ENCODE peak calls at places on chromosome 15, in four cellular contexts. Z, Q, A and L are unnamed samples.

GRCh38 chr15:44798815-44799214 is 62.5 kb downstream of the TRIM69 start:
- DNase-seq in Z (peak), Q (no peak), A (no peak), L (no peak)

GRCh38 chr15:64775551-64776401 is at the start of gene RBPMS2:
- DNase-seq in Z (no peak), Q (no peak), A (peak), L (no peak)

GRCh38 chr15:97870771-97871170 is 89.7 kb upstream of the ARRDC4 start:
- DNase-seq in Z (no peak), Q (no peak), A (no peak), L (no peak)

GRCh38 chr15:45163508-45163856 is 24.3 kb downstream of the SHF start:
- DNase-seq in Z (no peak), Q (no peak), A (no peak), L (no peak)

GRCh38 chr15:27492021-27492621 is 521.1 kb downstream of the GABRG3 start:
- DNase-seq in Z (no peak), Q (no peak), A (no peak), L (no peak)

GRCh38 chr15:65584241-65584640 is 26.7 kb downstream of the INTS14 start:
- DNase-seq in Z (no peak), Q (no peak), A (no peak), L (no peak)

GRCh38 chr15:59885832-59886231 is 118.3 kb upstream of the FOXB1 start:
- DNase-seq in Z (no peak), Q (no peak), A (peak), L (no peak)

GRCh38 chr15:43258781-43259180 is 7.9 kb downstream of the TGM5 start:
- DNase-seq in Z (no peak), Q (no peak), A (no peak), L (no peak)

GRCh38 chr15:36373549-36373948 is 205.9 kb upstream of the CDIN1 start:
- DNase-seq in Z (no peak), Q (no peak), A (no peak), L (no peak)

GRCh38 chr15:85810075-85810474 is 15.3 kb upstream of the KLHL25 start:
- DNase-seq in Z (no peak), Q (no peak), A (no peak), L (no peak)

GRCh38 chr15:47813985-47814384 is 96.7 kb downstream of the SEMA6D start:
- DNase-seq in Z (peak), Q (no peak), A (no peak), L (no peak)

GRCh38 chr15:68256675-68257450 is 20.7 kb upstream of the FEM1B start:
- DNase-seq in Z (peak), Q (peak), A (peak), L (peak)

GRCh38 chr15:65829150-65829764 is 37.2 kb upstream of the DENND4A start:
- DNase-seq in Z (peak), Q (no peak), A (no peak), L (no peak)

GRCh38 chr15:58521293-58521991 is 89.7 kb downstream of the LIPC start:
- DNase-seq in Z (peak), Q (peak), A (no peak), L (no peak)

GRCh38 chr15:93706881-93707280 is 524.5 kb upstream of the MCTP2 start:
- DNase-seq in Z (no peak), Q (no peak), A (no peak), L (no peak)

GRCh38 chr15:66945842-66946241 is 119.6 kb upstream of the SMAD3 start:
- DNase-seq in Z (no peak), Q (no peak), A (no peak), L (no peak)

GRCh38 chr15:93088200-93088980 is 621 bp downstream of the RGMA start:
- DNase-seq in Z (no peak), Q (no peak), A (peak), L (no peak)

GRCh38 chr15:68531794-68532193 is 47.0 kb upstream of the CORO2B start:
- DNase-seq in Z (no peak), Q (no peak), A (no peak), L (no peak)

GRCh38 chr15:99343836-99344551 is 92.7 kb downstream of the LRRC28 start:
- DNase-seq in Z (peak), Q (no peak), A (no peak), L (no peak)

GRCh38 chr15:96322401-96323249 is 7.9 kb upstream of the NR2F2 start:
- DNase-seq in Z (no peak), Q (no peak), A (peak), L (no peak)

GRCh38 chr15:41564286-41564959 is 5.4 kb downstream of the TYRO3 start:
- DNase-seq in Z (no peak), Q (no peak), A (peak), L (no peak)

GRCh38 chr15:28881170-28881569 is 4.6 kb upstream of the APBA2 start:
- DNase-seq in Z (no peak), Q (no peak), A (no peak), L (no peak)
- TF ChIP-seq CTCF in Z (no peak), Q (no peak), A (no peak), L (no peak)

DNA sequence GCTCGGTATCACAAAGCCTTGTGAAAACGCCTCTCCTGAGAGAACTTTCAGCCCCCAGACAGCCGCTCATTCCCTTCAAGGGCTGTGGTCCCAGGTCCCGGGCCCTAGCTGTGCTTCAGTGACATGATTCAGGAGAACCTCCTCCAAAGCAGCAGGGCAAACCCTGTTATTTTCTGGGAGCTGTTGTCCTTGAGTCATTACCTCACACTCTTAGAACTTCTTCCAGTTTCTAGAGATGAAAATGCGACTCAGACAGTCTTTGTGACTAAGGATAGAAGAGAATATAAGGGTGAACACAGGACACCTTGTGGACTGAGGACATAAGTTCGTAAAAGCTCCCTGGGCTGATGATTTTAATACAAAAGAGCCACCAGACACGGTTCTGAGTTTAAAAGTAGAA is 203.8 kb downstream of the RORA start:
- DNase-seq in Z (no peak), Q (no peak), A (no peak), L (no peak)
- TF ChIP-seq CTCF in Z (no peak), Q (no peak), A (no peak), L (no peak)

DNA sequence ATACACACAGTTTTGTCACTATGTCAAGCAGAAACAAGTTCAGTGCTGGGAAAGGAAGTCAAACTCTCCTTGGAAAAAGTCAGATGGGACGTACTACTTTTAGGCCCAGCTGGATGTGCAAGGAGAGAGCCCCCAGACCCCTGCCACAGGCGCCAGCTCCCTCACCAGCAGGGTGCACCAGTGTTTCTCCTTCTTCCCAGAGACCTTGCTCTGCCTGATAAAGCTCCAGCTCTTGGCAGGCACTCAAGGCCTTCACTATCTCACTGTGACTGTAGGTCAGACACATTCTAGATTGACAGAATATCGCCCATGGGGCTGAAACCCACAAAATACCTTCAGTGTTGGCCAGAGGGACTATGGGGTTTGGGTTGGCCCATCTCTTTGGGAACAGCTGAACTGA is 54.8 kb upstream of the CHRNB4 start:
- DNase-seq in Z (no peak), Q (no peak), A (no peak), L (no peak)
- TF ChIP-seq CTCF in Z (no peak), Q (no peak), A (no peak), L (no peak)

GRCh38 chr15:50307799-50308198 is 42.3 kb upstream of the HDC start:
- DNase-seq in Z (no peak), Q (no peak), A (no peak), L (no peak)
- TF ChIP-seq CTCF in Z (no peak), Q (no peak), A (no peak), L (no peak)

GRCh38 chr15:33279613-33280205 is 31.1 kb upstream of the RYR3 start:
- DNase-seq in Z (no peak), Q (no peak), A (no peak), L (no peak)

GRCh38 chr15:33282226-33283020 is 28.3 kb upstream of the RYR3 start:
- DNase-seq in Z (no peak), Q (no peak), A (no peak), L (no peak)

GRCh38 chr15:33277689-33278088 is 33.1 kb upstream of the RYR3 start:
- DNase-seq in Z (no peak), Q (no peak), A (no peak), L (no peak)

GRCh38 chr15:33283603-33284002 is 27.2 kb upstream of the RYR3 start:
- DNase-seq in Z (no peak), Q (no peak), A (no peak), L (no peak)

DNA sequence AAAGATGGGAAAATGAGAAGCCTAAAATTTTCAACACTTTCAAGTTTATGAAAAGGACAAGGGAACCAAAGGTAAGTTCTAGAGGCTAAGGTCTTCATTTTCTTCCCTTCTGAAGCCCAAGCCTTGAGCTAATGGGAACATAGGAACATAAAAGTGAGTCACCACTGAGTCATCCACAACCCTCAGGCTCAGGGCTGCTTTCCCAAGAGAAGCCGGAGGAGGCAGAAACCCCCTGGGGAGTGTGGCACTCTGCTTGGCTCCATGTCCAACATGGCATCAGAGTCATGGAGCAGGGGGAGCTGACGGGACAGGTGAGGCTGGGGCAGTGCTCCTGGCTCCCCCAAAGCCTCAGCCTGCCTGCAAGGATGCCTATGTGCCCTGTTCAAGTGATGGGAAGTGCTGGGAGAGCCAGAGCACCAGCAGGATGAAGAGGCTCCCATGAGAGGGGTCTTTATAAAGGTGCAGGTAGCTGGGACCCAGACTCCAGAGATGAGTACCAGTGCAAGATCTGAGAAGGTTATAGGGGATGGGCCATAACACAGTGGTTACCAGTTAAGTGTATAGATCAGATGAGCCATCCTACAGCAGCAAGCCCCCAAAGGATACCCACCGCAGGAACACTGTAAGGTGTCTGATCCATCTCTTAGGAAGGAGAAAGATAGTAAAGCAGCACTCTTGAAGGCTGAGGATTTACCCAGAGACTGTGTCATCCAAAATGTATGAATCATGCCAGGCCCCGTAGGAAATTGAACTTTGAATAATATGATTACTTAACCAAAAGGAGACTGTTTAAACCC is 31.8 kb upstream of the RYR3 start:
- DNase-seq in Z (no peak), Q (no peak), A (no peak), L (no peak)
- TF ChIP-seq CTCF in Z (no peak), Q (no peak), A (no peak), L (no peak)

GRCh38 chr15:90483012-90483307 is 46.8 kb upstream of the CRTC3 start:
- DNase-seq in Z (no peak), Q (no peak), A (no peak), L (no peak)
- TF ChIP-seq CTCF in Z (no peak), Q (no peak), A (no peak), L (no peak)

DNA sequence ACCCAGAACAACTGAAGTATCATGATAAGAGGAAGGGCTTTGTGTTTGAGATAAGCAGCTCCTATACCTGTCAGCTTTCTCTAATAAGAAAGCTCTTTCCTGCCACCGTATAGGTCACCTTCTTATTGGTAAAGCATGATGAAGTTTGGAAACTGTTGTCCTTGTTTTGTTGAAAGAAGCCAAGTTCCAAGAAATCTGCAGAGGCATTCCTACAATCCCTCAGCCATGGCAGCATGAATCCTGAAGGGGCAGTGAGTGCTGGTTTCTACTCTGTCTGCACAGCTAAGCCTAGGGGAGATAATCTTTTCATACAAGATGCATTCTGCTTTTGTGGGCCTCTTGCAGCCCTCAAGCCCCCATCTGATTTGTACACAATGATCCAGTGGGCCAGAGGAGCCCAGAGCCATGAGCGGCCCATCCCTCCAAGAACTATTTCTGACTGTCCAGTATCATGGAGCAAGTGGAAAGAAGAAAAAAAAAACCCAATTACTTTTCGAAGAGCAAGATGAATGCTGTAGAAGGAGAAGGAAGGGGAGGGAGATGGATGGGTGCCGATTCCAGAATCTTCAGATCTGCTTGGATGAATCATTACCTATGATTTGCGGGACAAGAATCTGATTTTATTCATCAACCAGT is 1.9 kb upstream of the THBS1 start:
- DNase-seq in Z (no peak), Q (no peak), A (no peak), L (no peak)
- TF ChIP-seq CTCF in Z (no peak), Q (no peak), A (no peak), L (no peak)

GRCh38 chr15:91508633-91509032 is 344.9 kb upstream of the SLCO3A1 start:
- DNase-seq in Z (no peak), Q (no peak), A (no peak), L (no peak)
- TF ChIP-seq CTCF in Z (no peak), Q (no peak), A (no peak), L (no peak)

GRCh38 chr15:88911766-88912118 is 1.4 kb downstream of the MFGE8 start:
- DNase-seq in Z (no peak), Q (no peak), A (no peak), L (no peak)

GRCh38 chr15:88912500-88912921 is 668 bp downstream of the MFGE8 start:
- DNase-seq in Z (no peak), Q (no peak), A (peak), L (no peak)

GRCh38 chr15:88915354-88915753 is 2.2 kb upstream of the MFGE8 start:
- DNase-seq in Z (no peak), Q (no peak), A (no peak), L (no peak)

GRCh38 chr15:88913850-88914169 is 631 bp upstream of the MFGE8 start:
- DNase-seq in Z (no peak), Q (no peak), A (no peak), L (no peak)

DNA sequence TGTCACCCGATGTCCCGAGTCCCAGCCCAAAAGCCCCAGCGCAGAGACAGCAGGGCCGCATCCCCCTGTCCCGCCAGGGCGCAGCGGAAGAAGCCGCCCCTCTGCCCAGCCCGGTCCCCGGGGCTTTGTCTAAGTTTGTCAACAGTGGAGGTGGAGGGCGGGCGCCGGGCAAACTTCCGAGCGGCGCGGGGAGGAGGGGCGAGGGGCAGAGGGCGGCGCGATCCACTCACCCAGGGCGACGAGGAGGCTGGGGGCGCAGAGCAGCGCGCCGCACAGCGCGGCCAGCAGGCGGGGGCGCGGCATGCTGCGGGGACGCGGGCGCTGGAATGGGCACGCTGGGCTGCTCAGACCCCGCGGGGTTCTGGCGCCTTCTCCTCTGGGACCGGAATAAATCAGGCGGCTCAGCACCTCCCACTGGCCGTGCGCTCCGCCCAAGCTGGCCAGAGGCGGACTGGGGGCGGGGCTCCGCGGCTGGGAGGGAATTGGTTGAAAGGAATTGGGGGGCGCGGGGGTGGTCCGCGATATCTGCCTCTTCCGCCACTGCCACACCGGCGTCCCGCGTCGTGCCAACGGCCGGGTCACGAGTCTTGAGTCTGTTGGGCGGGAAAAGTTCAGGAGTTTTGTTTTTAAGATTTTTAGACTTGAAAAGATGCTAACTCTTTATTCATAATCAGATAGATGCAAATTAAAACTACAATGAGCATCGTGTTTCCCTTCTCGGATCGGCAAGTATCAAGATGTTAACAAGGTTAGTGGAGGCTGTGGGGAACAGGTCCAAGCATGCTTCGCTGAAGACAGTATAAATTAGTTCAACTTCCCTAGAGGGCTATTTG is at the start of gene MFGE8:
- DNase-seq in Z (peak), Q (no peak), A (peak), L (peak)
- TF ChIP-seq CTCF in Z (no peak), Q (peak), A (no peak), L (no peak)